ENCODE peak calls at places on chromosome 13, in six cellular contexts. One of them, this sample, is unnamed.

GRCh38 chr13:35808846-35809245 is 322.3 kb downstream of the DCLK1 start:
- DNase-seq in WTC11: no peak
- DNase-seq in effector CD4-positive, alpha-beta T cell: no peak
- DNase-seq in activated naive CD4-positive, alpha-beta T cell treated with Interleukin-2 at 50 U/mL for 16 hours: no peak
- DNase-seq in activated T-cell treated with anti-CD3 and anti-CD28 coated beads for 24 hours: no peak
- DNase-seq in NCI-H2029 treated with DMSO at 0.1 percent for 48 hours: no peak
- DNase-seq in this sample: no peak

GRCh38 chr13:24742294-24742693 is 21.7 kb upstream of the RNF17 start:
- DNase-seq in WTC11: peak
- DNase-seq in NCI-H2029 treated with DMSO at 0.1 percent for 48 hours: no peak
- DNase-seq in effector CD4-positive, alpha-beta T cell: no peak
- DNase-seq in activated T-cell treated with anti-CD3 and anti-CD28 coated beads for 24 hours: no peak
- DNase-seq in activated naive CD4-positive, alpha-beta T cell treated with Interleukin-2 at 50 U/mL for 16 hours: no peak
- DNase-seq in this sample: no peak

GRCh38 chr13:31835932-31836331 is 96.6 kb downstream of the RXFP2 start:
- DNase-seq in activated T-cell treated with anti-CD3 and anti-CD28 coated beads for 24 hours: no peak
- DNase-seq in effector CD4-positive, alpha-beta T cell: no peak
- DNase-seq in WTC11: no peak
- DNase-seq in activated naive CD4-positive, alpha-beta T cell treated with Interleukin-2 at 50 U/mL for 16 hours: no peak
- DNase-seq in NCI-H2029 treated with DMSO at 0.1 percent for 48 hours: no peak
- DNase-seq in this sample: no peak

GRCh38 chr13:111407381-111408131 is 87.1 kb downstream of the TEX29 start:
- DNase-seq in effector CD4-positive, alpha-beta T cell: no peak
- DNase-seq in NCI-H2029 treated with DMSO at 0.1 percent for 48 hours: no peak
- DNase-seq in activated T-cell treated with anti-CD3 and anti-CD28 coated beads for 24 hours: no peak
- DNase-seq in activated naive CD4-positive, alpha-beta T cell treated with Interleukin-2 at 50 U/mL for 16 hours: no peak
- DNase-seq in WTC11: no peak
- DNase-seq in this sample: no peak

GRCh38 chr13:90683711-90684131 is 663.8 kb upstream of the MIR17HG start:
- DNase-seq in WTC11: no peak
- DNase-seq in effector CD4-positive, alpha-beta T cell: no peak
- DNase-seq in activated naive CD4-positive, alpha-beta T cell treated with Interleukin-2 at 50 U/mL for 16 hours: no peak
- DNase-seq in NCI-H2029 treated with DMSO at 0.1 percent for 48 hours: no peak
- DNase-seq in activated T-cell treated with anti-CD3 and anti-CD28 coated beads for 24 hours: no peak
- DNase-seq in this sample: no peak

GRCh38 chr13:43924549-43925245 is 45.0 kb downstream of the LACC1 start:
- DNase-seq in NCI-H2029 treated with DMSO at 0.1 percent for 48 hours: no peak
- DNase-seq in activated naive CD4-positive, alpha-beta T cell treated with Interleukin-2 at 50 U/mL for 16 hours: no peak
- DNase-seq in WTC11: no peak
- DNase-seq in effector CD4-positive, alpha-beta T cell: no peak
- DNase-seq in activated T-cell treated with anti-CD3 and anti-CD28 coated beads for 24 hours: no peak
- DNase-seq in this sample: no peak

GRCh38 chr13:26503826-26504594 is 53.5 kb upstream of the WASF3 start:
- DNase-seq in WTC11: no peak
- DNase-seq in effector CD4-positive, alpha-beta T cell: no peak
- DNase-seq in NCI-H2029 treated with DMSO at 0.1 percent for 48 hours: no peak
- DNase-seq in activated naive CD4-positive, alpha-beta T cell treated with Interleukin-2 at 50 U/mL for 16 hours: peak
- DNase-seq in activated T-cell treated with anti-CD3 and anti-CD28 coated beads for 24 hours: no peak
- DNase-seq in this sample: no peak

GRCh38 chr13:90020536-90020935 is 1327.0 kb upstream of the MIR17HG start:
- DNase-seq in effector CD4-positive, alpha-beta T cell: no peak
- DNase-seq in NCI-H2029 treated with DMSO at 0.1 percent for 48 hours: no peak
- DNase-seq in WTC11: no peak
- DNase-seq in activated naive CD4-positive, alpha-beta T cell treated with Interleukin-2 at 50 U/mL for 16 hours: no peak
- DNase-seq in activated T-cell treated with anti-CD3 and anti-CD28 coated beads for 24 hours: no peak
- DNase-seq in this sample: no peak

GRCh38 chr13:76837811-76838210 is 48.4 kb downstream of the KCTD12 start:
- DNase-seq in activated naive CD4-positive, alpha-beta T cell treated with Interleukin-2 at 50 U/mL for 16 hours: no peak
- DNase-seq in activated T-cell treated with anti-CD3 and anti-CD28 coated beads for 24 hours: no peak
- DNase-seq in NCI-H2029 treated with DMSO at 0.1 percent for 48 hours: no peak
- DNase-seq in WTC11: no peak
- DNase-seq in effector CD4-positive, alpha-beta T cell: no peak
- DNase-seq in this sample: no peak

GRCh38 chr13:25352230-25352629 is 19.5 kb upstream of the ATP8A2 start:
- DNase-seq in WTC11: no peak
- DNase-seq in activated T-cell treated with anti-CD3 and anti-CD28 coated beads for 24 hours: no peak
- DNase-seq in effector CD4-positive, alpha-beta T cell: no peak
- DNase-seq in NCI-H2029 treated with DMSO at 0.1 percent for 48 hours: no peak
- DNase-seq in activated naive CD4-positive, alpha-beta T cell treated with Interleukin-2 at 50 U/mL for 16 hours: no peak
- DNase-seq in this sample: no peak

GRCh38 chr13:30829788-30830637 is 76.1 kb upstream of the MEDAG start:
- DNase-seq in WTC11: no peak
- DNase-seq in NCI-H2029 treated with DMSO at 0.1 percent for 48 hours: no peak
- DNase-seq in effector CD4-positive, alpha-beta T cell: no peak
- DNase-seq in activated T-cell treated with anti-CD3 and anti-CD28 coated beads for 24 hours: no peak
- DNase-seq in activated naive CD4-positive, alpha-beta T cell treated with Interleukin-2 at 50 U/mL for 16 hours: no peak
- DNase-seq in this sample: no peak

GRCh38 chr13:70905035-70905434 is 796.8 kb upstream of the KLHL1 start:
- DNase-seq in WTC11: no peak
- DNase-seq in activated T-cell treated with anti-CD3 and anti-CD28 coated beads for 24 hours: no peak
- DNase-seq in effector CD4-positive, alpha-beta T cell: no peak
- DNase-seq in NCI-H2029 treated with DMSO at 0.1 percent for 48 hours: no peak
- DNase-seq in activated naive CD4-positive, alpha-beta T cell treated with Interleukin-2 at 50 U/mL for 16 hours: no peak
- DNase-seq in this sample: no peak

GRCh38 chr13:106348032-106348431 is 187.4 kb downstream of the EFNB2 start:
- DNase-seq in activated naive CD4-positive, alpha-beta T cell treated with Interleukin-2 at 50 U/mL for 16 hours: no peak
- DNase-seq in WTC11: no peak
- DNase-seq in effector CD4-positive, alpha-beta T cell: no peak
- DNase-seq in NCI-H2029 treated with DMSO at 0.1 percent for 48 hours: no peak
- DNase-seq in activated T-cell treated with anti-CD3 and anti-CD28 coated beads for 24 hours: no peak
- DNase-seq in this sample: no peak

GRCh38 chr13:36445806-36446423 is 13.6 kb downstream of the CCNA1 start:
- DNase-seq in activated naive CD4-positive, alpha-beta T cell treated with Interleukin-2 at 50 U/mL for 16 hours: no peak
- DNase-seq in activated T-cell treated with anti-CD3 and anti-CD28 coated beads for 24 hours: no peak
- DNase-seq in effector CD4-positive, alpha-beta T cell: no peak
- DNase-seq in NCI-H2029 treated with DMSO at 0.1 percent for 48 hours: no peak
- DNase-seq in WTC11: no peak
- DNase-seq in this sample: no peak

GRCh38 chr13:101988140-101988539 is 413.7 kb downstream of the FGF14 start:
- DNase-seq in WTC11: no peak
- DNase-seq in activated naive CD4-positive, alpha-beta T cell treated with Interleukin-2 at 50 U/mL for 16 hours: no peak
- DNase-seq in activated T-cell treated with anti-CD3 and anti-CD28 coated beads for 24 hours: no peak
- DNase-seq in NCI-H2029 treated with DMSO at 0.1 percent for 48 hours: no peak
- DNase-seq in effector CD4-positive, alpha-beta T cell: no peak
- DNase-seq in this sample: no peak

GRCh38 chr13:104823709-104824108 is 1711.8 kb downstream of the EFNB2 start:
- DNase-seq in NCI-H2029 treated with DMSO at 0.1 percent for 48 hours: no peak
- DNase-seq in activated naive CD4-positive, alpha-beta T cell treated with Interleukin-2 at 50 U/mL for 16 hours: no peak
- DNase-seq in effector CD4-positive, alpha-beta T cell: no peak
- DNase-seq in activated T-cell treated with anti-CD3 and anti-CD28 coated beads for 24 hours: no peak
- DNase-seq in WTC11: no peak
- DNase-seq in this sample: no peak

GRCh38 chr13:60838581-60838980 is 441.6 kb downstream of the TDRD3 start:
- DNase-seq in activated naive CD4-positive, alpha-beta T cell treated with Interleukin-2 at 50 U/mL for 16 hours: no peak
- DNase-seq in effector CD4-positive, alpha-beta T cell: no peak
- DNase-seq in NCI-H2029 treated with DMSO at 0.1 percent for 48 hours: no peak
- DNase-seq in activated T-cell treated with anti-CD3 and anti-CD28 coated beads for 24 hours: no peak
- DNase-seq in WTC11: no peak
- DNase-seq in this sample: peak

GRCh38 chr13:112959701-112960542 is 9.1 kb upstream of the MCF2L start:
- DNase-seq in activated T-cell treated with anti-CD3 and anti-CD28 coated beads for 24 hours: no peak
- DNase-seq in NCI-H2029 treated with DMSO at 0.1 percent for 48 hours: no peak
- DNase-seq in activated naive CD4-positive, alpha-beta T cell treated with Interleukin-2 at 50 U/mL for 16 hours: no peak
- DNase-seq in effector CD4-positive, alpha-beta T cell: no peak
- DNase-seq in WTC11: no peak
- DNase-seq in this sample: no peak

GRCh38 chr13:50936681-50937080 is 27.1 kb downstream of the RNASEH2B start:
- DNase-seq in NCI-H2029 treated with DMSO at 0.1 percent for 48 hours: no peak
- DNase-seq in effector CD4-positive, alpha-beta T cell: no peak
- DNase-seq in activated T-cell treated with anti-CD3 and anti-CD28 coated beads for 24 hours: no peak
- DNase-seq in WTC11: no peak
- DNase-seq in activated naive CD4-positive, alpha-beta T cell treated with Interleukin-2 at 50 U/mL for 16 hours: no peak
- DNase-seq in this sample: peak

GRCh38 chr13:109369357-109370052 is 416.9 kb downstream of the IRS2 start:
- DNase-seq in activated T-cell treated with anti-CD3 and anti-CD28 coated beads for 24 hours: no peak
- DNase-seq in effector CD4-positive, alpha-beta T cell: no peak
- DNase-seq in activated naive CD4-positive, alpha-beta T cell treated with Interleukin-2 at 50 U/mL for 16 hours: no peak
- DNase-seq in WTC11: no peak
- DNase-seq in NCI-H2029 treated with DMSO at 0.1 percent for 48 hours: no peak
- DNase-seq in this sample: no peak

GRCh38 chr13:47480941-47481340 is 520.1 kb downstream of the SUCLA2 start:
- DNase-seq in activated naive CD4-positive, alpha-beta T cell treated with Interleukin-2 at 50 U/mL for 16 hours: no peak
- DNase-seq in effector CD4-positive, alpha-beta T cell: no peak
- DNase-seq in NCI-H2029 treated with DMSO at 0.1 percent for 48 hours: no peak
- DNase-seq in WTC11: no peak
- DNase-seq in activated T-cell treated with anti-CD3 and anti-CD28 coated beads for 24 hours: no peak
- DNase-seq in this sample: no peak

GRCh38 chr13:20134732-20135131 is 26.1 kb downstream of the GJA3 start:
- DNase-seq in WTC11: no peak
- DNase-seq in activated T-cell treated with anti-CD3 and anti-CD28 coated beads for 24 hours: no peak
- DNase-seq in activated naive CD4-positive, alpha-beta T cell treated with Interleukin-2 at 50 U/mL for 16 hours: no peak
- DNase-seq in effector CD4-positive, alpha-beta T cell: no peak
- DNase-seq in NCI-H2029 treated with DMSO at 0.1 percent for 48 hours: no peak
- DNase-seq in this sample: no peak

GRCh38 chr13:94968040-94968756 is 255.9 kb upstream of the SOX21 start:
- DNase-seq in activated naive CD4-positive, alpha-beta T cell treated with Interleukin-2 at 50 U/mL for 16 hours: no peak
- DNase-seq in WTC11: peak
- DNase-seq in effector CD4-positive, alpha-beta T cell: no peak
- DNase-seq in activated T-cell treated with anti-CD3 and anti-CD28 coated beads for 24 hours: no peak
- DNase-seq in NCI-H2029 treated with DMSO at 0.1 percent for 48 hours: no peak
- DNase-seq in this sample: no peak

GRCh38 chr13:103386341-103386740 is 320.1 kb upstream of the SLC10A2 start:
- DNase-seq in activated T-cell treated with anti-CD3 and anti-CD28 coated beads for 24 hours: no peak
- DNase-seq in WTC11: no peak
- DNase-seq in effector CD4-positive, alpha-beta T cell: no peak
- DNase-seq in activated naive CD4-positive, alpha-beta T cell treated with Interleukin-2 at 50 U/mL for 16 hours: no peak
- DNase-seq in NCI-H2029 treated with DMSO at 0.1 percent for 48 hours: no peak
- DNase-seq in this sample: no peak

GRCh38 chr13:53201454-53202225 is 173.0 kb downstream of the OLFM4 start:
- DNase-seq in activated naive CD4-positive, alpha-beta T cell treated with Interleukin-2 at 50 U/mL for 16 hours: no peak
- DNase-seq in activated T-cell treated with anti-CD3 and anti-CD28 coated beads for 24 hours: no peak
- DNase-seq in effector CD4-positive, alpha-beta T cell: no peak
- DNase-seq in NCI-H2029 treated with DMSO at 0.1 percent for 48 hours: peak
- DNase-seq in WTC11: peak
- DNase-seq in this sample: no peak

GRCh38 chr13:113834496-113835200 is 29.2 kb downstream of the GAS6 start:
- DNase-seq in effector CD4-positive, alpha-beta T cell: no peak
- DNase-seq in WTC11: no peak
- DNase-seq in NCI-H2029 treated with DMSO at 0.1 percent for 48 hours: no peak
- DNase-seq in activated naive CD4-positive, alpha-beta T cell treated with Interleukin-2 at 50 U/mL for 16 hours: no peak
- DNase-seq in activated T-cell treated with anti-CD3 and anti-CD28 coated beads for 24 hours: no peak
- DNase-seq in this sample: no peak

GRCh38 chr13:113989585-113990300 is 15.9 kb upstream of the C13orf46 start:
- DNase-seq in effector CD4-positive, alpha-beta T cell: no peak
- DNase-seq in activated naive CD4-positive, alpha-beta T cell treated with Interleukin-2 at 50 U/mL for 16 hours: no peak
- DNase-seq in NCI-H2029 treated with DMSO at 0.1 percent for 48 hours: no peak
- DNase-seq in activated T-cell treated with anti-CD3 and anti-CD28 coated beads for 24 hours: no peak
- DNase-seq in WTC11: no peak
- DNase-seq in this sample: no peak

GRCh38 chr13:98478134-98479129 is 98.5 kb downstream of the STK24 start:
- DNase-seq in WTC11: no peak
- DNase-seq in effector CD4-positive, alpha-beta T cell: no peak
- DNase-seq in activated T-cell treated with anti-CD3 and anti-CD28 coated beads for 24 hours: no peak
- DNase-seq in NCI-H2029 treated with DMSO at 0.1 percent for 48 hours: no peak
- DNase-seq in activated naive CD4-positive, alpha-beta T cell treated with Interleukin-2 at 50 U/mL for 16 hours: peak
- DNase-seq in this sample: no peak

GRCh38 chr13:69109891-69110525 is 997.6 kb upstream of the ATXN8OS start:
- DNase-seq in NCI-H2029 treated with DMSO at 0.1 percent for 48 hours: no peak
- DNase-seq in activated T-cell treated with anti-CD3 and anti-CD28 coated beads for 24 hours: no peak
- DNase-seq in effector CD4-positive, alpha-beta T cell: no peak
- DNase-seq in WTC11: no peak
- DNase-seq in activated naive CD4-positive, alpha-beta T cell treated with Interleukin-2 at 50 U/mL for 16 hours: no peak
- DNase-seq in this sample: no peak

GRCh38 chr13:40148103-40148502 is 492.6 kb downstream of the COG6 start:
- DNase-seq in activated naive CD4-positive, alpha-beta T cell treated with Interleukin-2 at 50 U/mL for 16 hours: no peak
- DNase-seq in effector CD4-positive, alpha-beta T cell: no peak
- DNase-seq in activated T-cell treated with anti-CD3 and anti-CD28 coated beads for 24 hours: peak
- DNase-seq in NCI-H2029 treated with DMSO at 0.1 percent for 48 hours: no peak
- DNase-seq in WTC11: no peak
- DNase-seq in this sample: no peak